ENCODE peak calls at places on chromosomes 3 and 15, in four cellular contexts. One of them, this sample, is unnamed.

GRCh38 chr15:63263519-63263918 is 13.9 kb upstream of the APH1B start:
- DNase-seq in cerebellar cortex: no peak
- DNase-seq in stimulated activated CD4-positive, alpha-beta T cell treated with anti-CD3 and anti-CD28 coated beads, TNF-alpha, amount 100 ng/mL, for 1 hour: no peak
- DNase-seq in HFF-Myc: no peak
- DNase-seq in this sample: no peak

GRCh38 chr3:66761093-66761780 is 236.9 kb upstream of the KBTBD8 start:
- DNase-seq in cerebellar cortex: no peak
- DNase-seq in HFF-Myc: no peak
- DNase-seq in stimulated activated CD4-positive, alpha-beta T cell treated with anti-CD3 and anti-CD28 coated beads, TNF-alpha, amount 100 ng/mL, for 1 hour: no peak
- DNase-seq in this sample: no peak

GRCh38 chr3:54670269-54671000 is 257.4 kb downstream of the LRTM1 start:
- DNase-seq in HFF-Myc: no peak
- DNase-seq in stimulated activated CD4-positive, alpha-beta T cell treated with anti-CD3 and anti-CD28 coated beads, TNF-alpha, amount 100 ng/mL, for 1 hour: no peak
- DNase-seq in cerebellar cortex: peak; percentile 77
- DNase-seq in this sample: no peak

GRCh38 chr3:8052599-8053185 is 448.9 kb upstream of the LMCD1 start:
- DNase-seq in cerebellar cortex: peak; percentile 89
- DNase-seq in stimulated activated CD4-positive, alpha-beta T cell treated with anti-CD3 and anti-CD28 coated beads, TNF-alpha, amount 100 ng/mL, for 1 hour: no peak
- DNase-seq in HFF-Myc: no peak
- DNase-seq in this sample: no peak

GRCh38 chr15:99305761-99306505 is 54.7 kb downstream of the LRRC28 start:
- DNase-seq in cerebellar cortex: peak; percentile 60
- DNase-seq in HFF-Myc: peak; percentile 50
- DNase-seq in stimulated activated CD4-positive, alpha-beta T cell treated with anti-CD3 and anti-CD28 coated beads, TNF-alpha, amount 100 ng/mL, for 1 hour: no peak
- DNase-seq in this sample: no peak

GRCh38 chr3:9946112-9947024 is 5.8 kb downstream of the PRRT3 start:
- DNase-seq in cerebellar cortex: peak; percentile 67
- DNase-seq in stimulated activated CD4-positive, alpha-beta T cell treated with anti-CD3 and anti-CD28 coated beads, TNF-alpha, amount 100 ng/mL, for 1 hour: peak; percentile 75
- DNase-seq in HFF-Myc: no peak
- DNase-seq in this sample: peak; percentile 91

GRCh38 chr3:35944915-35945710 is 305.8 kb downstream of the ARPP21 start:
- DNase-seq in HFF-Myc: no peak
- DNase-seq in cerebellar cortex: no peak
- DNase-seq in stimulated activated CD4-positive, alpha-beta T cell treated with anti-CD3 and anti-CD28 coated beads, TNF-alpha, amount 100 ng/mL, for 1 hour: no peak
- DNase-seq in this sample: peak; percentile 68

GRCh38 chr15:41825572-41826535 is 2.0 kb upstream of the JMJD7 start:
- DNase-seq in stimulated activated CD4-positive, alpha-beta T cell treated with anti-CD3 and anti-CD28 coated beads, TNF-alpha, amount 100 ng/mL, for 1 hour: no peak
- DNase-seq in HFF-Myc: no peak
- DNase-seq in cerebellar cortex: no peak
- DNase-seq in this sample: no peak

GRCh38 chr3:45612918-45613602 is 18.5 kb downstream of the LIMD1 start:
- DNase-seq in cerebellar cortex: no peak
- DNase-seq in stimulated activated CD4-positive, alpha-beta T cell treated with anti-CD3 and anti-CD28 coated beads, TNF-alpha, amount 100 ng/mL, for 1 hour: no peak
- DNase-seq in HFF-Myc: no peak
- DNase-seq in this sample: no peak

This sample was measured in ELR.